ENCODE peak calls at places on chromosomes 7 and 10, in four cellular contexts. V, B, Y and T are unnamed samples.
A peak's percentile ranks its signal among the peaks of the same experiment; 100 is the strongest.

GRCh38 chr10:109961181-109962001 is 38.1 kb upstream of the XPNPEP1 start:
- DNase-seq in V (no peak), B (peak; percentile 69), Y (no peak), T (peak; percentile 82)

GRCh38 chr10:70551971-70552422 is 50.5 kb downstream of the PRF1 start:
- DNase-seq in V (no peak), B (peak; percentile 94), Y (no peak), T (peak; percentile 37)

GRCh38 chr7:2759736-2760097 is 71.7 kb downstream of the AMZ1 start:
- DNase-seq in V (no peak), B (no peak), Y (no peak), T (no peak)

GRCh38 chr10:75407716-75408511 is 6.3 kb upstream of the ZNF503 start:
- DNase-seq in V (peak; percentile 56), B (no peak), Y (no peak), T (peak; percentile 48)

GRCh38 chr7:72170489-72170888 is 241.6 kb downstream of the CALN1 start:
- DNase-seq in V (no peak), B (no peak), Y (no peak), T (no peak)

GRCh38 chr7:139896831-139897230 is 67.8 kb downstream of the TBXAS1 start:
- DNase-seq in V (no peak), B (no peak), Y (no peak), T (no peak)

GRCh38 chr10:86536294-86536861 is 14.8 kb upstream of the WAPL start:
- DNase-seq in V (peak; percentile 64), B (no peak), Y (peak; percentile 76), T (peak; percentile 53)

GRCh38 chr10:101901340-101901739 is 57.7 kb upstream of the KCNIP2 start:
- DNase-seq in V (no peak), B (no peak), Y (no peak), T (no peak)

GRCh38 chr7:98870071-98870651 is 347 bp upstream of the TMEM130 start:
- DNase-seq in V (peak; percentile 76), B (peak; percentile 50), Y (peak; percentile 86), T (peak; percentile 60)

GRCh38 chr7:117158941-117159705 is 163.7 kb downstream of the WNT2 start:
- DNase-seq in V (no peak), B (peak; percentile 40), Y (no peak), T (no peak)

GRCh38 chr7:70317356-70317755 is 719.1 kb downstream of the AUTS2 start:
- DNase-seq in V (no peak), B (no peak), Y (no peak), T (no peak)

GRCh38 chr7:92641921-92642511 is 51.8 kb upstream of the FAM133B start:
- DNase-seq in V (no peak), B (peak; percentile 86), Y (no peak), T (no peak)

GRCh38 chr10:80405636-80406035 is 2.7 kb upstream of the PRXL2A start:
- DNase-seq in V (no peak), B (peak; percentile 16), Y (no peak), T (peak; percentile 33)

GRCh38 chr10:29189272-29189671 is 99.6 kb upstream of the LYZL1 start:
- DNase-seq in V (no peak), B (no peak), Y (no peak), T (no peak)

GRCh38 chr10:13813540-13813939 is 226.8 kb downstream of the PRPF18 start:
- DNase-seq in V (no peak), B (no peak), Y (no peak), T (no peak)
- H3K56ac ChIP-seq in V (no peak overlapping the region), B (no peak overlapping the region), Y (no peak overlapping the region), T (no peak overlapping the region)

GRCh38 chr7:45897042-45897690 is 8.9 kb downstream of the IGFBP1 start:
- DNase-seq in V (no peak), B (peak; percentile 70), Y (no peak), T (no peak)
- H4K8ac ChIP-seq in V (no peak overlapping the region), B (no peak overlapping the region), Y (no peak overlapping the region), T (no peak overlapping the region)

DNA sequence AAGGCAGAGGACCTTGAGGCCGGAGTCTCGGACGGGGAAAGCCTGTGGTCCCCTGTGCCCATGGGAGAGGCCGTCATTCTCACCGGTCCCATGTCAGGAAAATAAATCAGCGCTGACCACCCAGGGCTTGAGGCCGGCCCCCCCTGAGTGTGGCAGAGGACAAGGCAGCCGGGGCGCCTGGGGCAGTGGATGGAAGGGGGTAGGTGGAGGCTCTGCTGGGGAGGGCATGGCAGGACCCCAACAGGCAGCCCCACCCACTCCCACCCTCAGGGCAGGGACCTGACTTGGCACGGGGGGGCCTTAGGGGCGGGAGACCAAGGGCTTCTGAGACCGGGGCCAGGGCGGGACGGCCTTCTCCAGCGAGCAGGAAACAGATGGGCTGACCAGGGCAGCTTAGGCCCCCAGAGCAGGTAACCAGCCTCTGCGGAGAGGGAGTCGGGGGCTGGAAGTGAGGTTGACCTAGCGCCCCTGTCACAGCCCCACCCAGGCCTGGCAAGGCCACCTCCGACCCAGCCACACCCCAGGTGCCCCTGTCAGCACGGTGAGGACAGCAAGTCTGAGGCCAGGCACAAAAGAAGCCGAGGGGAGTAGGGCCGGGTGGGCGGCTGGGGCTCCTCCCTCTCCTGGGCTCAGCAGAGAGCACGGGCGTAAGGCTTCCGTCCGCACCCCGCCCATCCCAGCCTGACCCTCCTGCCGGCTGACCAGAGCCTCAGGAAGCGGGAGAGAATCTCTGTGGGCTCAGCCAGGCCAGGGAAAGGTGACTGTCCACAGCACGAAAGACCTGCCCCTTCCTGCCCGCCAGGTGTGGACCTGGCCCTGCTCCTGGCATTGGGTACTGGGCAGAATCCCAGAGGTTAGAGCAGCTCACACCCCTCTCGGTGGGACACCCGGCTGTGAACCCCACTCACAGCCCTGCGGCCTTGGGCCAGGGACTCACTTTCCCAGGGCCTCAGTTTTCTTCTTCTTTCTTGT is 87.4 kb downstream of the FOXL3 start:
- DNase-seq in V (peak; percentile 34), B (no peak), Y (no peak), T (no peak)
- H2BK15ac ChIP-seq in V (no peak overlapping the region), B (no peak overlapping the region), Y (no peak overlapping the region), T (no peak overlapping the region)

GRCh38 chr10:132276179-132276675 is 31.5 kb downstream of the STK32C start:
- DNase-seq in V (no peak), B (no peak), Y (no peak), T (no peak)
- H3K56ac ChIP-seq in V (no peak overlapping the region), B (no peak overlapping the region), Y (no peak overlapping the region), T (no peak overlapping the region)

DNA sequence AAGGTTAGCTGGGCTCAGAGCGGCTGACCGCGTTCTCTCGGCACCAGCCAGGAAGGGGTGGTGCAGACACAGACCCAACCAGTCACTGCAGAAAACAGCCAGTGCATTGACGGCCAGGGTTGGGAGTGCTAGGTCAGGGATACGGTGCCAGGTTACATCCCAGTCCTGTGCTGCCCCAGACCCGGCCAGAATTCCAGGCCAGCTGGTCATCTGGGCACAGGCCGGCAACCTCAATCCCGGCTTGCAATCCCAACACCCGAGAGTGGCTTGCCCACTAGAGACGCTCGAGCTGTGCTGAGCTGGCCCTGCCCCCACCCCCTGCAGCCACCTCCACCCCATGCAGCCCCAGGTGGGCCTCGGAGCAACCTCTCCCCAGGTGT is 3.8 kb downstream of the PRAP1 start:
- DNase-seq in V (no peak), B (no peak), Y (no peak), T (no peak)
- H4K8ac ChIP-seq in V (no peak overlapping the region), B (no peak overlapping the region), Y (no peak overlapping the region), T (no peak overlapping the region)

GRCh38 chr10:99530108-99531025 is 2.4 kb upstream of the NKX2-3 start:
- DNase-seq in V (peak; percentile 64), B (no peak), Y (peak; percentile 68), T (peak; percentile 73)
- H2BK15ac ChIP-seq in V (no peak overlapping the region), B (no peak overlapping the region), Y (no peak overlapping the region), T (no peak overlapping the region)

DNA sequence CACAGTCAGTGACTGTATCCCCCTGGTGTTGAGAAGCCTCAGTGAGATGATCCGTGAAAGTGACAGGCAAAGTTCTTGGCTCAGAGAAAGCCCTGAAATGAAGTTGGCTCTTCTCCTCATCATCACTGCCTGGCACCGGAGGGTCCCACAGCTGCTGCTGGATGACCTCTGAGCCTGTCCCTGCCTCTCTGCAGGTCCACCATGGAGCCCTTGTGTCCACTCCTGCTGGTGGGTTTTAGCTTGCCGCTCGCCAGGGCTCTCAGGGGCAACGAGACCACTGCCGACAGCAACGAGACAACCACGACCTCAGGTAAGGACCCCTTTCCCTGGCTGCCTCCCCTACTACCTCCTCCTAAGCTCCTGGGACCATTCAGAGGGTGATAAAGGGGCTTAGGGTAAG is 85.5 kb downstream of the MKI67 start:
- DNase-seq in V (no peak), B (no peak), Y (no peak), T (no peak)
- H3K56ac ChIP-seq in V (no peak overlapping the region), B (no peak overlapping the region), Y (no peak overlapping the region), T (no peak overlapping the region)

GRCh38 chr7:12210179-12211053 is 678 bp upstream of the TMEM106B start:
- DNase-seq in V (no peak), B (peak; percentile 8), Y (no peak), T (peak; percentile 65)
- H4K8ac ChIP-seq in V (no peak overlapping the region), B (peak overlapping the region; percentile 82), Y (peak overlapping the region; percentile 97), T (no peak overlapping the region)

GRCh38 chr7:114921636-114922150 is at the start of gene MDFIC:
- DNase-seq in V (peak; percentile 59), B (no peak), Y (no peak), T (no peak)
- H2BK15ac ChIP-seq in V (no peak within 1 kb of the TSS), B (peak within 1 kb of the TSS; percentile 83), Y (peak within 1 kb of the TSS; percentile 40), T (no peak within 1 kb of the TSS)

DNA sequence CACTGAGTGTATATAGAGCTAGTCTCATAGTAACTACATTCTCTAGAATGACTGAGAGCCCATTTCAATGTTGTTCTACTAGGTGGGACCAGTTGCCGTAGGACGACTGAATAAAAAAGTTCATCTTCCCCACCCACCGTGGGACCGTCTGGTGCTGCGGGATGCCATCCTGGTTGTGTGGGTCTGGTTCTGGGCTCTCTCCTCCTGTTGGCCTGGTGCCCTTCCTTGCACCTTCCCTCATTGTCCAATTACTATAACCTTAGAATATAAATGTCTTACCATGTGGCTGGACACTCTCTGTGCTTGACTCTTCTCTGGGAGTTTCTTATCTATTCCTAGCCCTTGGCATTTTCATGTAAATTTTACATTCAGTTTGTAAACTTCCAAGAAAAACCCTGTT is 344.4 kb downstream of the TCERG1L start:
- DNase-seq in V (peak; percentile 2), B (no peak), Y (no peak), T (no peak)
- H3K56ac ChIP-seq in V (no peak overlapping the region), B (no peak overlapping the region), Y (no peak overlapping the region), T (no peak overlapping the region)